ENCODE peak calls at places on chromosomes 12 and 14, in ten cellular contexts. One of them, this sample, is unnamed.

GRCh38 chr14:79549515-79549914 is 661.8 kb downstream of the DIO2 start:
- DNase-seq in lower lobe of right lung: no peak
- DNase-seq in COR-L47: no peak
- DNase-seq in midbrain: no peak
- DNase-seq in stimulated activated CD4-positive, alpha-beta T cell treated with anti-CD3 and anti-CD28 coated beads, Interleukin-1b, Interleukin-23, amount 100 ng/mL, for 24 hours: no peak
- DNase-seq in activated CD4-positive, alpha-beta T cell treated with anti-CD3 and anti-CD28 coated beads for 4 hours: no peak
- DNase-seq in NCI-H446 treated with DMSO at 0.1 percent for 48 hours: no peak
- DNase-seq in CD4-positive, alpha-beta memory T cell: no peak
- DNase-seq in H9: no peak
- DNase-seq in left ventricle myocardium superior: no peak
- DNase-seq in this sample: no peak

GRCh38 chr14:103688906-103689902 is 26.0 kb downstream of the XRCC3 start:
- DNase-seq in activated CD4-positive, alpha-beta T cell treated with anti-CD3 and anti-CD28 coated beads for 4 hours: no peak
- DNase-seq in stimulated activated CD4-positive, alpha-beta T cell treated with anti-CD3 and anti-CD28 coated beads, Interleukin-1b, Interleukin-23, amount 100 ng/mL, for 24 hours: no peak
- DNase-seq in NCI-H446 treated with DMSO at 0.1 percent for 48 hours: no peak
- DNase-seq in midbrain: peak
- DNase-seq in H9: no peak
- DNase-seq in left ventricle myocardium superior: peak
- DNase-seq in lower lobe of right lung: peak
- DNase-seq in COR-L47: no peak
- DNase-seq in CD4-positive, alpha-beta memory T cell: no peak
- DNase-seq in this sample: no peak

GRCh38 chr12:109539508-109539907 is 33.8 kb downstream of the MMAB start:
- DNase-seq in COR-L47: no peak
- DNase-seq in left ventricle myocardium superior: no peak
- DNase-seq in CD4-positive, alpha-beta memory T cell: no peak
- DNase-seq in NCI-H446 treated with DMSO at 0.1 percent for 48 hours: no peak
- DNase-seq in midbrain: no peak
- DNase-seq in stimulated activated CD4-positive, alpha-beta T cell treated with anti-CD3 and anti-CD28 coated beads, Interleukin-1b, Interleukin-23, amount 100 ng/mL, for 24 hours: no peak
- DNase-seq in H9: no peak
- DNase-seq in lower lobe of right lung: no peak
- DNase-seq in activated CD4-positive, alpha-beta T cell treated with anti-CD3 and anti-CD28 coated beads for 4 hours: no peak
- DNase-seq in this sample: no peak

GRCh38 chr14:53621433-53621832 is 335.2 kb downstream of the BMP4 start:
- DNase-seq in CD4-positive, alpha-beta memory T cell: no peak
- DNase-seq in left ventricle myocardium superior: no peak
- DNase-seq in lower lobe of right lung: no peak
- DNase-seq in NCI-H446 treated with DMSO at 0.1 percent for 48 hours: no peak
- DNase-seq in H9: no peak
- DNase-seq in midbrain: no peak
- DNase-seq in activated CD4-positive, alpha-beta T cell treated with anti-CD3 and anti-CD28 coated beads for 4 hours: no peak
- DNase-seq in COR-L47: no peak
- DNase-seq in stimulated activated CD4-positive, alpha-beta T cell treated with anti-CD3 and anti-CD28 coated beads, Interleukin-1b, Interleukin-23, amount 100 ng/mL, for 24 hours: no peak
- DNase-seq in this sample: no peak

GRCh38 chr14:19947413-19948090 is 16.8 kb downstream of the OR4K1 start:
- DNase-seq in left ventricle myocardium superior: no peak
- DNase-seq in activated CD4-positive, alpha-beta T cell treated with anti-CD3 and anti-CD28 coated beads for 4 hours: no peak
- DNase-seq in H9: no peak
- DNase-seq in lower lobe of right lung: no peak
- DNase-seq in COR-L47: no peak
- DNase-seq in midbrain: no peak
- DNase-seq in stimulated activated CD4-positive, alpha-beta T cell treated with anti-CD3 and anti-CD28 coated beads, Interleukin-1b, Interleukin-23, amount 100 ng/mL, for 24 hours: no peak
- DNase-seq in NCI-H446 treated with DMSO at 0.1 percent for 48 hours: no peak
- DNase-seq in CD4-positive, alpha-beta memory T cell: no peak
- DNase-seq in this sample: no peak

GRCh38 chr14:51869426-51870113 is 9.2 kb downstream of the GNG2 start:
- DNase-seq in stimulated activated CD4-positive, alpha-beta T cell treated with anti-CD3 and anti-CD28 coated beads, Interleukin-1b, Interleukin-23, amount 100 ng/mL, for 24 hours: no peak
- DNase-seq in COR-L47: no peak
- DNase-seq in NCI-H446 treated with DMSO at 0.1 percent for 48 hours: no peak
- DNase-seq in midbrain: no peak
- DNase-seq in H9: no peak
- DNase-seq in lower lobe of right lung: no peak
- DNase-seq in CD4-positive, alpha-beta memory T cell: no peak
- DNase-seq in left ventricle myocardium superior: no peak
- DNase-seq in activated CD4-positive, alpha-beta T cell treated with anti-CD3 and anti-CD28 coated beads for 4 hours: peak
- DNase-seq in this sample: no peak

GRCh38 chr12:7093892-7094291 is 1.6 kb upstream of the C1R start:
- DNase-seq in H9: no peak
- DNase-seq in lower lobe of right lung: no peak
- DNase-seq in left ventricle myocardium superior: no peak
- DNase-seq in stimulated activated CD4-positive, alpha-beta T cell treated with anti-CD3 and anti-CD28 coated beads, Interleukin-1b, Interleukin-23, amount 100 ng/mL, for 24 hours: no peak
- DNase-seq in COR-L47: no peak
- DNase-seq in NCI-H446 treated with DMSO at 0.1 percent for 48 hours: no peak
- DNase-seq in midbrain: no peak
- DNase-seq in CD4-positive, alpha-beta memory T cell: no peak
- DNase-seq in activated CD4-positive, alpha-beta T cell treated with anti-CD3 and anti-CD28 coated beads for 4 hours: no peak
- DNase-seq in this sample: no peak

GRCh38 chr12:121769831-121770301 is 23.6 kb downstream of the RHOF start:
- DNase-seq in stimulated activated CD4-positive, alpha-beta T cell treated with anti-CD3 and anti-CD28 coated beads, Interleukin-1b, Interleukin-23, amount 100 ng/mL, for 24 hours: no peak
- DNase-seq in NCI-H446 treated with DMSO at 0.1 percent for 48 hours: no peak
- DNase-seq in CD4-positive, alpha-beta memory T cell: no peak
- DNase-seq in lower lobe of right lung: no peak
- DNase-seq in activated CD4-positive, alpha-beta T cell treated with anti-CD3 and anti-CD28 coated beads for 4 hours: no peak
- DNase-seq in COR-L47: no peak
- DNase-seq in midbrain: no peak
- DNase-seq in H9: no peak
- DNase-seq in left ventricle myocardium superior: peak
- DNase-seq in this sample: peak

GRCh38 chr12:49664167-49664566 is 40.8 kb downstream of the PRPF40B start:
- DNase-seq in midbrain: no peak
- DNase-seq in NCI-H446 treated with DMSO at 0.1 percent for 48 hours: no peak
- DNase-seq in activated CD4-positive, alpha-beta T cell treated with anti-CD3 and anti-CD28 coated beads for 4 hours: no peak
- DNase-seq in H9: no peak
- DNase-seq in stimulated activated CD4-positive, alpha-beta T cell treated with anti-CD3 and anti-CD28 coated beads, Interleukin-1b, Interleukin-23, amount 100 ng/mL, for 24 hours: no peak
- DNase-seq in COR-L47: no peak
- DNase-seq in CD4-positive, alpha-beta memory T cell: no peak
- DNase-seq in left ventricle myocardium superior: no peak
- DNase-seq in lower lobe of right lung: no peak
- DNase-seq in this sample: no peak

GRCh38 chr14:100350283-100350926 is 27.3 kb downstream of the SLC25A47 start:
- DNase-seq in CD4-positive, alpha-beta memory T cell: no peak
- DNase-seq in midbrain: no peak
- DNase-seq in lower lobe of right lung: peak
- DNase-seq in COR-L47: no peak
- DNase-seq in H9: no peak
- DNase-seq in NCI-H446 treated with DMSO at 0.1 percent for 48 hours: no peak
- DNase-seq in left ventricle myocardium superior: no peak
- DNase-seq in activated CD4-positive, alpha-beta T cell treated with anti-CD3 and anti-CD28 coated beads for 4 hours: no peak
- DNase-seq in stimulated activated CD4-positive, alpha-beta T cell treated with anti-CD3 and anti-CD28 coated beads, Interleukin-1b, Interleukin-23, amount 100 ng/mL, for 24 hours: no peak
- DNase-seq in this sample: no peak

GRCh38 chr14:46378248-46378647 is 273.3 kb downstream of the RPL10L start:
- DNase-seq in activated CD4-positive, alpha-beta T cell treated with anti-CD3 and anti-CD28 coated beads for 4 hours: no peak
- DNase-seq in COR-L47: no peak
- DNase-seq in H9: no peak
- DNase-seq in lower lobe of right lung: no peak
- DNase-seq in left ventricle myocardium superior: no peak
- DNase-seq in NCI-H446 treated with DMSO at 0.1 percent for 48 hours: no peak
- DNase-seq in CD4-positive, alpha-beta memory T cell: no peak
- DNase-seq in stimulated activated CD4-positive, alpha-beta T cell treated with anti-CD3 and anti-CD28 coated beads, Interleukin-1b, Interleukin-23, amount 100 ng/mL, for 24 hours: no peak
- DNase-seq in midbrain: no peak
- DNase-seq in this sample: no peak